ENCODE peak calls at places on chromosome 2, in five cellular contexts. One of them, this sample, is unnamed.

GRCh38 chr2:158894078-158894477 is 74.4 kb upstream of the TANC1 start:
- DNase-seq in prostate gland: no peak
- DNase-seq in Peyer's patch: no peak
- DNase-seq in uterus: no peak
- DNase-seq in IMR-90: peak; percentile 71
- DNase-seq in this sample: no peak

GRCh38 chr2:67389788-67390187 is 7.3 kb upstream of the ETAA1 start:
- DNase-seq in prostate gland: no peak
- DNase-seq in Peyer's patch: no peak
- DNase-seq in uterus: no peak
- DNase-seq in IMR-90: no peak
- DNase-seq in this sample: no peak

GRCh38 chr2:116510117-116510671 is 1304.3 kb upstream of the DDX18 start:
- DNase-seq in prostate gland: no peak
- DNase-seq in Peyer's patch: no peak
- DNase-seq in uterus: no peak
- DNase-seq in IMR-90: no peak
- DNase-seq in this sample: no peak

GRCh38 chr2:177588671-177589070 is 196.1 kb downstream of the AGPS start:
- DNase-seq in prostate gland: no peak
- DNase-seq in Peyer's patch: no peak
- DNase-seq in uterus: no peak
- DNase-seq in IMR-90: no peak
- DNase-seq in this sample: no peak

GRCh38 chr2:235553696-235554100 is 59.9 kb downstream of the AGAP1 start:
- DNase-seq in prostate gland: no peak
- DNase-seq in Peyer's patch: peak; percentile 50
- DNase-seq in uterus: no peak
- DNase-seq in IMR-90: no peak
- DNase-seq in this sample: no peak

GRCh38 chr2:233063976-233064411 is 3.9 kb downstream of the INPP5D start:
- DNase-seq in prostate gland: no peak
- DNase-seq in Peyer's patch: peak; percentile 56
- DNase-seq in uterus: no peak
- DNase-seq in IMR-90: no peak
- DNase-seq in this sample: peak; percentile 6

GRCh38 chr2:19649785-19650380 is 251.9 kb downstream of the TTC32 start:
- DNase-seq in prostate gland: no peak
- DNase-seq in Peyer's patch: no peak
- DNase-seq in uterus: no peak
- DNase-seq in IMR-90: peak; percentile 100
- DNase-seq in this sample: no peak

GRCh38 chr2:118227698-118228508 is 139.6 kb downstream of the INSIG2 start:
- DNase-seq in prostate gland: no peak
- DNase-seq in Peyer's patch: no peak
- DNase-seq in uterus: no peak
- DNase-seq in IMR-90: no peak
- DNase-seq in this sample: no peak

GRCh38 chr2:113050921-113051895 is 1.5 kb downstream of the IL36B start:
- DNase-seq in prostate gland: no peak
- DNase-seq in Peyer's patch: no peak
- DNase-seq in uterus: no peak
- DNase-seq in IMR-90: no peak
- DNase-seq in this sample: no peak

GRCh38 chr2:85433511-85434089 is 15.1 kb downstream of the SH2D6 start:
- DNase-seq in prostate gland: no peak
- DNase-seq in Peyer's patch: peak; percentile 82
- DNase-seq in uterus: peak; percentile 81
- DNase-seq in IMR-90: peak; percentile 96
- DNase-seq in this sample: peak; percentile 90

GRCh38 chr2:22124003-22124402 is 1000.2 kb downstream of the TDRD15 start:
- DNase-seq in prostate gland: no peak
- DNase-seq in Peyer's patch: no peak
- DNase-seq in uterus: no peak
- DNase-seq in IMR-90: no peak
- DNase-seq in this sample: no peak

GRCh38 chr2:236954641-236955040 is 131.0 kb upstream of the COPS8 start:
- DNase-seq in prostate gland: no peak
- DNase-seq in Peyer's patch: peak; percentile 7
- DNase-seq in uterus: no peak
- DNase-seq in IMR-90: no peak
- DNase-seq in this sample: no peak

GRCh38 chr2:195848119-195848899 is 191.3 kb downstream of the SLC39A10 start:
- DNase-seq in prostate gland: no peak
- DNase-seq in Peyer's patch: no peak
- DNase-seq in uterus: no peak
- DNase-seq in IMR-90: no peak
- DNase-seq in this sample: no peak

GRCh38 chr2:6784299-6784698 is 81.4 kb downstream of the CMPK2 start:
- DNase-seq in prostate gland: no peak
- DNase-seq in Peyer's patch: no peak
- DNase-seq in uterus: no peak
- DNase-seq in IMR-90: no peak
- DNase-seq in this sample: no peak

GRCh38 chr2:191869178-191869577 is 22.3 kb upstream of the CAVIN2 start:
- DNase-seq in prostate gland: no peak
- DNase-seq in Peyer's patch: no peak
- DNase-seq in uterus: no peak
- DNase-seq in IMR-90: peak; percentile 30
- DNase-seq in this sample: peak; percentile 59

GRCh38 chr2:85073061-85073460 is 60.1 kb upstream of the TCF7L1 start:
- DNase-seq in prostate gland: no peak
- DNase-seq in Peyer's patch: no peak
- DNase-seq in uterus: no peak
- DNase-seq in IMR-90: no peak
- DNase-seq in this sample: no peak

GRCh38 chr2:240196716-240197438 is 56.4 kb upstream of the OTOS start:
- DNase-seq in prostate gland: no peak
- DNase-seq in Peyer's patch: peak; percentile 17
- DNase-seq in uterus: peak; percentile 4
- DNase-seq in IMR-90: no peak
- DNase-seq in this sample: peak; percentile 8

GRCh38 chr2:232979871-232980461 is 33.1 kb downstream of the NGEF start:
- DNase-seq in prostate gland: no peak
- DNase-seq in Peyer's patch: peak; percentile 75
- DNase-seq in uterus: no peak
- DNase-seq in IMR-90: peak; percentile 77
- DNase-seq in this sample: peak; percentile 46

GRCh38 chr2:169476459-169476858 is 2.8 kb upstream of the BBS5 start:
- DNase-seq in prostate gland: no peak
- DNase-seq in Peyer's patch: no peak
- DNase-seq in uterus: no peak
- DNase-seq in IMR-90: peak; percentile 61
- DNase-seq in this sample: no peak

GRCh38 chr2:58895849-58896248 is 654.7 kb upstream of the FANCL start:
- DNase-seq in prostate gland: peak; percentile 12
- DNase-seq in Peyer's patch: no peak
- DNase-seq in uterus: no peak
- DNase-seq in IMR-90: no peak
- DNase-seq in this sample: no peak

GRCh38 chr2:146124741-146125140 is 1604.8 kb upstream of the ZEB2 start:
- DNase-seq in prostate gland: no peak
- DNase-seq in Peyer's patch: no peak
- DNase-seq in uterus: no peak
- DNase-seq in IMR-90: peak; percentile 63
- DNase-seq in this sample: no peak

GRCh38 chr2:19488009-19488691 is 129.7 kb upstream of the OSR1 start:
- DNase-seq in prostate gland: no peak
- DNase-seq in Peyer's patch: no peak
- DNase-seq in uterus: no peak
- DNase-seq in IMR-90: peak; percentile 61
- DNase-seq in this sample: no peak

GRCh38 chr2:7752291-7752690 is 835.1 kb downstream of the RNF144A start:
- DNase-seq in prostate gland: no peak
- DNase-seq in Peyer's patch: no peak
- DNase-seq in uterus: no peak
- DNase-seq in IMR-90: no peak
- DNase-seq in this sample: no peak

GRCh38 chr2:231545105-231545902 is 15.1 kb upstream of the NMUR1 start:
- DNase-seq in prostate gland: no peak
- DNase-seq in Peyer's patch: peak; percentile 88
- DNase-seq in uterus: no peak
- DNase-seq in IMR-90: peak; percentile 53
- DNase-seq in this sample: no peak

GRCh38 chr2:56576001-56576400 is 392.2 kb downstream of the CCDC85A start:
- DNase-seq in prostate gland: no peak
- DNase-seq in Peyer's patch: no peak
- DNase-seq in uterus: no peak
- DNase-seq in IMR-90: no peak
- DNase-seq in this sample: no peak

GRCh38 chr2:666441-666840 is 10.8 kb downstream of the TMEM18 start:
- DNase-seq in prostate gland: no peak
- DNase-seq in Peyer's patch: no peak
- DNase-seq in uterus: no peak
- DNase-seq in IMR-90: no peak
- DNase-seq in this sample: no peak

GRCh38 chr2:66679422-66679821 is 244.5 kb downstream of the MEIS1 start:
- DNase-seq in prostate gland: no peak
- DNase-seq in Peyer's patch: no peak
- DNase-seq in uterus: no peak
- DNase-seq in IMR-90: no peak
- DNase-seq in this sample: no peak

GRCh38 chr2:62197017-62197586 is 1.2 kb downstream of the B3GNT2 start:
- DNase-seq in prostate gland: no peak
- DNase-seq in Peyer's patch: peak; percentile 68
- DNase-seq in uterus: no peak
- DNase-seq in IMR-90: no peak
- DNase-seq in this sample: no peak
- TF ChIP-seq CTCF in prostate gland: no peak
- TF ChIP-seq CTCF in Peyer's patch: no peak
- TF ChIP-seq CTCF in uterus: no peak
- TF ChIP-seq CTCF in IMR-90: no peak
- TF ChIP-seq CTCF in this sample: no peak

GRCh38 chr2:120596990-120597594 is 138.6 kb upstream of the GLI2 start:
- DNase-seq in prostate gland: no peak
- DNase-seq in Peyer's patch: peak; percentile 55
- DNase-seq in uterus: peak; percentile 72
- DNase-seq in IMR-90: peak; percentile 56
- DNase-seq in this sample: peak; percentile 74
- TF ChIP-seq POLR2A in prostate gland: no peak
- TF ChIP-seq POLR2A in Peyer's patch: no peak
- TF ChIP-seq POLR2A in uterus: no peak
- TF ChIP-seq POLR2A in IMR-90: no peak
- TF ChIP-seq POLR2A in this sample: no peak

GRCh38 chr2:238105506-238106338 is 5.6 kb downstream of the ESPNL start:
- DNase-seq in prostate gland: no peak
- DNase-seq in Peyer's patch: peak; percentile 42
- DNase-seq in uterus: no peak
- DNase-seq in IMR-90: no peak
- DNase-seq in this sample: no peak

GRCh38 chr2:238108423-238109201 is 8.5 kb downstream of the ESPNL start:
- DNase-seq in prostate gland: no peak
- DNase-seq in Peyer's patch: peak; percentile 86
- DNase-seq in uterus: no peak
- DNase-seq in IMR-90: no peak
- DNase-seq in this sample: no peak

GRCh38 chr2:238106698-238107524 is 6.8 kb downstream of the ESPNL start:
- DNase-seq in prostate gland: no peak
- DNase-seq in Peyer's patch: peak; percentile 73
- DNase-seq in uterus: no peak
- DNase-seq in IMR-90: no peak
- DNase-seq in this sample: no peak

GRCh38 chr2:238106339-238106697 is 6.2 kb downstream of the ESPNL start:
- DNase-seq in prostate gland: no peak
- DNase-seq in Peyer's patch: peak; percentile 44
- DNase-seq in uterus: no peak
- DNase-seq in IMR-90: no peak
- DNase-seq in this sample: no peak

DNA sequence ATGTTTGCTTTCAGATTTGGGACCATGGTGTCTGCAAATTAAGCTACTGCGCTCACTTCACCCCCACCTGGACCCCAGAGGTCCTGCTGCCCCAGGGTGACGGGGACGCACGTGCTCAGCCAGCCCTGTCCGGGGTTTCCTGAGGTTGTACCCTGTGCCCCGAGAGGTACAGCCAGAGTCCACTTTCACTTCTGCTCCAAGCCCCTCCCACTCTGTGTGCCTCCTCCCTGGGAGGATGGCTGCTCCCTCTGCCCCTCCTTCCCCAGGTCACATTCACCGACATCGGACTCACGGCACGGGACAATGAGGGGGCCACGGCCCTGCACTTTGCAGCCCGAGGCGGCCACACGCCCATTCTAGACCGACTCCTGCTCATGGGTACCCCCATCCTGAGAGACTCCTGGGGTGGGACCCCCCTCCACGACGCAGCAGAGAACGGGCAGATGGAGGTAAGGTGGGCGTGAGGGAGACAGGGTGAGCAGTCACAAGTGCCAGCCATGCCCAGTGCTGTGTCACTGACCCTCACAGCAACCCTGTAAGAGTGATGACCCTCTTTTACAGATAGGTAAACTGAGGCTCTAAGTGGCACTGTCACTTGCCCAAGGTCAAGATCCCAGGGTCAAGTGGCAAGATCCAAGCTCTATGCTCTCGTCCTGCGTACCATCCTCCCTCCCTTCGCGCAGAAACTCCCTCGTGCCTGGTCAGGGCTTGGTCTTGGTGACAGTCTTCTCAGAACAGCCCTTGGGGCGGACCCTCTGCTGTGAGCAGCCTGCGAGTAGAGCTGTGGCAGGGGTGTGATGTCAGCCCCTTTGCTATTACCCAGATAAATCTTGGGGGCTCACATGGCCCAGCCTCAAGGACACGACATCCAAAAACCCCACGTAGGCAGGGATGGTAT is 7.6 kb downstream of the ESPNL start:
- DNase-seq in prostate gland: no peak
- DNase-seq in Peyer's patch: peak; percentile 92
- DNase-seq in uterus: no peak
- DNase-seq in IMR-90: no peak
- DNase-seq in this sample: no peak
- H3K4me3 ChIP-seq in prostate gland: no peak overlapping the region
- H3K4me3 ChIP-seq in Peyer's patch: peak overlapping the region; percentile 46
- H3K4me3 ChIP-seq in uterus: no peak overlapping the region
- H3K4me3 ChIP-seq in IMR-90: no peak overlapping the region
- H3K4me3 ChIP-seq in this sample: no peak overlapping the region

DNA sequence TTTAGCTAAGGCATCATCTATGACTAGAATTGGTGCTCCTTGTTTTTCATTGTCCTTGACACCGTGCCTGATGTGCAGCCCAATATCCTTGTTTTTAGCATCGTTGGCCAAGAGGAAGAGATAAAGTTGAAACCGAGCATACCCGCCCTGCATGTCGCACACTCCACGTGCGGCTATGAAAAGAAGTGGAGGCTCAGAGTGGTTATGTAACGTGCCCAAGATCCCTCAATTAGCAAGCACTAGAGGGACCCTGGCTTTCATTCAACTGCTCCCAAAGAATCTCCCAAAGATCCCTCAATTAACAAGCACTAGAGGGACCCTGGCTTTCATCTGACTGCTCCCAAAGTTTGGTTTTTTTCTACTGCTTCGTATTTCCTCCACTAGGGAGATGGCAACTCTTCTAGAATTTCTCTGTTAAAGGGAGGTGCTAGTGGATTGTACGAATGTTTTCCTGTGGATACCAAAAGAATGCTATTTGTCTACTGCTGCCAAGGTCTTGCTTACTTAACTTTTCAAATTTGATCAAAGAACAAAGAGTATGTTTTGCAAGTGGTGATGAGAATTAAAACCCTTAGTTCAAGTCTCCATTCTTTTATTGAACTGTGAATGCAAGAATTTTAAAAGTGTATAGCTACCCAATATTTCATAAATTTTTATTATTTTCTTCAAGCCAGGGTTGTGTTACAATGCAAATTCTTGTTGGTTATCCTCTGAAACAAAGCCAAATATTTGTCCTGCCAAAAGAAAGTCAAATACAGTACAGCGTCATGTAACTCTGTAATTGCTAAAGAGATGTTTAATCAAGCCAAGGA is 92.1 kb downstream of the AOX1 start:
- DNase-seq in prostate gland: no peak
- DNase-seq in Peyer's patch: no peak
- DNase-seq in uterus: no peak
- DNase-seq in IMR-90: peak; percentile 67
- DNase-seq in this sample: peak; percentile 56
- TF ChIP-seq CTCF in prostate gland: no peak
- TF ChIP-seq CTCF in Peyer's patch: no peak
- TF ChIP-seq CTCF in uterus: no peak
- TF ChIP-seq CTCF in IMR-90: no peak
- TF ChIP-seq CTCF in this sample: peak; percentile 5